ENCODE peak calls at places on chromosomes 11 and 22, in six cellular contexts. One of them, this sample, is unnamed.
A peak's percentile ranks its signal among the peaks of the same experiment; 100 is the strongest.

GRCh38 chr22:37304595-37305343 is 22.5 kb downstream of the CYTH4 start:
- DNase-seq in vagina: no peak
- DNase-seq in sigmoid colon: no peak
- DNase-seq in transverse colon: no peak
- DNase-seq in HCT116: no peak
- DNase-seq in GM23338: peak; percentile 34
- DNase-seq in this sample: no peak

GRCh38 chr11:46422588-46422987 is 31.0 kb upstream of the CHRM4 start:
- DNase-seq in HCT116: no peak
- DNase-seq in GM23338: no peak
- DNase-seq in sigmoid colon: no peak
- DNase-seq in transverse colon: no peak
- DNase-seq in vagina: no peak
- DNase-seq in this sample: no peak

GRCh38 chr22:49884075-49884474 is 30.4 kb downstream of the ZBED4 start:
- DNase-seq in sigmoid colon: no peak
- DNase-seq in vagina: no peak
- DNase-seq in GM23338: no peak
- DNase-seq in HCT116: no peak
- DNase-seq in transverse colon: no peak
- DNase-seq in this sample: peak; percentile 43

GRCh38 chr11:128757235-128757711 is 63.4 kb downstream of the FLI1 start:
- DNase-seq in transverse colon: peak; percentile 69
- DNase-seq in vagina: no peak
- DNase-seq in GM23338: peak; percentile 66
- DNase-seq in HCT116: peak; percentile 3
- DNase-seq in sigmoid colon: no peak
- DNase-seq in this sample: peak; percentile 82

GRCh38 chr11:132858203-132858602 is 674.1 kb downstream of the OPCML start:
- DNase-seq in sigmoid colon: no peak
- DNase-seq in GM23338: peak; percentile 83
- DNase-seq in vagina: no peak
- DNase-seq in HCT116: no peak
- DNase-seq in transverse colon: no peak
- DNase-seq in this sample: no peak

GRCh38 chr22:38879102-38879729 is 7.2 kb upstream of the CBX6 start:
- DNase-seq in vagina: no peak
- DNase-seq in GM23338: no peak
- DNase-seq in transverse colon: no peak
- DNase-seq in HCT116: no peak
- DNase-seq in sigmoid colon: no peak
- DNase-seq in this sample: no peak

GRCh38 chr11:65471410-65471762 is 27.5 kb upstream of the MALAT1 start:
- DNase-seq in GM23338: peak; percentile 78
- DNase-seq in HCT116: no peak
- DNase-seq in sigmoid colon: peak; percentile 95
- DNase-seq in transverse colon: peak; percentile 78
- DNase-seq in vagina: no peak
- DNase-seq in this sample: peak; percentile 89

GRCh38 chr11:18046116-18046777 is at the start of gene TPH1:
- DNase-seq in sigmoid colon: no peak
- DNase-seq in vagina: no peak
- DNase-seq in transverse colon: peak; percentile 34
- DNase-seq in HCT116: no peak
- DNase-seq in GM23338: peak; percentile 80
- DNase-seq in this sample: no peak

GRCh38 chr11:73392108-73393010 is 16.2 kb downstream of the RELT start:
- DNase-seq in HCT116: no peak
- DNase-seq in sigmoid colon: no peak
- DNase-seq in GM23338: no peak
- DNase-seq in vagina: no peak
- DNase-seq in transverse colon: no peak
- DNase-seq in this sample: peak; percentile 76

GRCh38 chr11:94746721-94747120 is 21.4 kb upstream of the AMOTL1 start:
- DNase-seq in sigmoid colon: no peak
- DNase-seq in transverse colon: no peak
- DNase-seq in HCT116: no peak
- DNase-seq in vagina: no peak
- DNase-seq in GM23338: no peak
- DNase-seq in this sample: no peak

GRCh38 chr11:44188643-44189042 is 93.2 kb downstream of the EXT2 start:
- DNase-seq in GM23338: no peak
- DNase-seq in vagina: no peak
- DNase-seq in sigmoid colon: no peak
- DNase-seq in HCT116: no peak
- DNase-seq in transverse colon: no peak
- DNase-seq in this sample: no peak

GRCh38 chr11:102138677-102139076 is 28.4 kb downstream of the YAP1 start:
- DNase-seq in HCT116: no peak
- DNase-seq in vagina: no peak
- DNase-seq in GM23338: no peak
- DNase-seq in transverse colon: no peak
- DNase-seq in sigmoid colon: no peak
- DNase-seq in this sample: no peak

GRCh38 chr22:39152511-39153219 is at the start of gene CBX7:
- DNase-seq in GM23338: peak; percentile 86
- DNase-seq in sigmoid colon: peak; percentile 98
- DNase-seq in vagina: no peak
- DNase-seq in HCT116: peak; percentile 74
- DNase-seq in transverse colon: peak; percentile 94
- DNase-seq in this sample: peak; percentile 99

GRCh38 chr11:40328890-40329617 is 1130.4 kb downstream of the LRRC4C start:
- DNase-seq in GM23338: no peak
- DNase-seq in vagina: no peak
- DNase-seq in HCT116: no peak
- DNase-seq in sigmoid colon: peak; percentile 77
- DNase-seq in transverse colon: peak; percentile 21
- DNase-seq in this sample: no peak

GRCh38 chr11:67428052-67429001 is at the start of gene RPS6KB2:
- DNase-seq in sigmoid colon: peak; percentile 99
- DNase-seq in transverse colon: peak; percentile 100
- DNase-seq in GM23338: peak; percentile 99
- DNase-seq in HCT116: peak; percentile 94
- DNase-seq in vagina: no peak
- DNase-seq in this sample: peak; percentile 100

GRCh38 chr11:60925685-60926267 is 1.5 kb downstream of the TMEM132A start:
- DNase-seq in transverse colon: no peak
- DNase-seq in sigmoid colon: no peak
- DNase-seq in GM23338: no peak
- DNase-seq in vagina: no peak
- DNase-seq in HCT116: no peak
- DNase-seq in this sample: peak; percentile 70

GRCh38 chr22:44862981-44863860 is 110.8 kb downstream of the ARHGAP8 start:
- DNase-seq in GM23338: peak; percentile 48
- DNase-seq in HCT116: peak; percentile 16
- DNase-seq in vagina: no peak
- DNase-seq in transverse colon: no peak
- DNase-seq in sigmoid colon: no peak
- DNase-seq in this sample: no peak

GRCh38 chr11:83791557-83791956 is 505.4 kb upstream of the CCDC90B start:
- DNase-seq in HCT116: no peak
- DNase-seq in transverse colon: no peak
- DNase-seq in GM23338: no peak
- DNase-seq in sigmoid colon: no peak
- DNase-seq in vagina: no peak
- DNase-seq in this sample: no peak

GRCh38 chr11:47264119-47264915 is 5.6 kb upstream of the MADD start:
- DNase-seq in sigmoid colon: no peak
- DNase-seq in vagina: no peak
- DNase-seq in HCT116: no peak
- DNase-seq in transverse colon: no peak
- DNase-seq in GM23338: no peak
- DNase-seq in this sample: peak; percentile 17

DNA sequence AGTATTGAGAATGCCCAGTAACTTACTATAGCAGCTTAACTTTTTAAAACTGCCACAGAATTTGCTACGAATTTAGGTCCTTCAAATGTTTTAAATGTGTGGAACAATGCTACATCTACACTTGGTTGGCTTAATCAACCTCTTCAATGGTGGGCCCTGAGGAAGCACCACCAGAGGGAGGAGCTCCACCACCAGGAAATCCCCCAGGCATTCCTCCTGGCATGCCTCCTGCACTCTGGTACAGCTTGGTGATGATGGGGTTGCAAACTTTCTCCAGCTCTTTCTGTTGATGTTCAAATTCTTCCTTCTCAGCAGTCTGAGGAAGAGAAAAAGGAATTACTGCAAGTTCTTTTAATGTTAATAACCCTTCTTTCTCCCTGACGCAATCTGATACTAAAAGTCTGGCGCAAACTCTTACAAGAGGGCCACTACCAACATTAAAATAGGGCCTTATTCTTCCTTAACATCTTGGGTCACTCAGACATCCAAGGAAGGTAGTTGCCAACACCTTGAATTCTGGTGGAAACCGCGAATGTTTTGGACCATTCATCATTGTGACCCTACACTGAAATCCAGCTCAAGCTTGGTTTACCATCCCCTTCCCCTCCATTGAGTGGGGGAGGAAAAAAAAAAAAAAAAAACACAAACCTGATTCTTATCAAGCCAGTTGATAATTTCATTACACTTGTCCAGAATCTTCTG is 4.2 kb downstream of the HSPA8 start:
- DNase-seq in HCT116: no peak
- DNase-seq in GM23338: no peak
- DNase-seq in sigmoid colon: no peak
- DNase-seq in transverse colon: no peak
- DNase-seq in vagina: no peak
- DNase-seq in this sample: no peak
- TF ChIP-seq CTCF in HCT116: no peak
- TF ChIP-seq CTCF in GM23338: no peak
- TF ChIP-seq CTCF in sigmoid colon: no peak
- TF ChIP-seq CTCF in transverse colon: no peak
- TF ChIP-seq CTCF in vagina: no peak
- TF ChIP-seq CTCF in this sample: no peak

GRCh38 chr22:40434745-40435144 is 64.4 kb downstream of the SGSM3 start:
- DNase-seq in HCT116: no peak
- DNase-seq in sigmoid colon: no peak
- DNase-seq in vagina: no peak
- DNase-seq in transverse colon: no peak
- DNase-seq in GM23338: no peak
- DNase-seq in this sample: no peak

GRCh38 chr22:40432625-40433024 is 62.2 kb downstream of the SGSM3 start:
- DNase-seq in HCT116: no peak
- DNase-seq in sigmoid colon: no peak
- DNase-seq in GM23338: no peak
- DNase-seq in transverse colon: no peak
- DNase-seq in vagina: no peak
- DNase-seq in this sample: no peak

GRCh38 chr22:40434101-40434500 is 63.7 kb downstream of the SGSM3 start:
- DNase-seq in HCT116: no peak
- DNase-seq in sigmoid colon: no peak
- DNase-seq in GM23338: no peak
- DNase-seq in vagina: no peak
- DNase-seq in transverse colon: no peak
- DNase-seq in this sample: no peak

GRCh38 chr22:40431021-40431420 is 60.6 kb downstream of the SGSM3 start:
- DNase-seq in vagina: no peak
- DNase-seq in GM23338: no peak
- DNase-seq in HCT116: no peak
- DNase-seq in sigmoid colon: no peak
- DNase-seq in transverse colon: no peak
- DNase-seq in this sample: no peak

GRCh38 chr22:40432167-40432566 is 61.8 kb downstream of the SGSM3 start:
- DNase-seq in vagina: no peak
- DNase-seq in transverse colon: no peak
- DNase-seq in HCT116: no peak
- DNase-seq in GM23338: no peak
- DNase-seq in sigmoid colon: no peak
- DNase-seq in this sample: no peak
- TF ChIP-seq POLR2AphosphoS5 in vagina: no peak
- TF ChIP-seq POLR2AphosphoS5 in transverse colon: no peak
- TF ChIP-seq POLR2AphosphoS5 in HCT116: no peak
- TF ChIP-seq POLR2AphosphoS5 in GM23338: no peak
- TF ChIP-seq POLR2AphosphoS5 in sigmoid colon: no peak
- TF ChIP-seq POLR2AphosphoS5 in this sample: no peak

GRCh38 chr11:1834791-1835670 is at the start of gene SYT8:
- DNase-seq in vagina: no peak
- DNase-seq in sigmoid colon: no peak
- DNase-seq in GM23338: no peak
- DNase-seq in transverse colon: peak; percentile 60
- DNase-seq in HCT116: no peak
- DNase-seq in this sample: peak; percentile 72
- H3K4me1 ChIP-seq in vagina: peaks cover 58% of the 10 kb centered on the region
- H3K4me1 ChIP-seq in sigmoid colon: no peaks in the 10 kb centered on the region
- H3K4me1 ChIP-seq in GM23338: no peaks in the 10 kb centered on the region
- H3K4me1 ChIP-seq in transverse colon: peaks cover 49% of the 10 kb centered on the region
- H3K4me1 ChIP-seq in HCT116: peaks cover 55% of the 10 kb centered on the region
- H3K4me1 ChIP-seq in this sample: peaks cover 48% of the 10 kb centered on the region

DNA sequence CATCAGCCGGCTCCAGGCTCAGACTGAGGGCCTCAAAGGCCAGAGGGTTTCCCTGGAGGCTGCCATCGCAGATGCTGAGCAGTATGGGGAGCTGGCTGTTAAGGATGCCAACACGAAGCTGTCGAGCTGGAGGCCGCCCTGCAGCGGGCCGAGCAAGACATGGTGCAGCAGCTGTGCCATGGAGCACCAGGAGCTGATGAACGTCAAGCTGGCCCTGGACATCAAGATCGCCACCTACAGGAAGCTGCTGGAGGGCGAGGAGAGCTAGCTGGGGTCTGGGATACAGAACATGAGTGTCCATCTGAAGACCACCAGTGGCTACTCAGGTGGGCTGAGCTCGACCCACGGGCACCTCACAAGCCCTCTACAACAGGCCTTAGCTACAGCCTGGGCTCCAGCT is 4.0 kb upstream of the SCUBE2 start:
- DNase-seq in vagina: no peak
- DNase-seq in GM23338: peak; percentile 35
- DNase-seq in sigmoid colon: no peak
- DNase-seq in transverse colon: peak; percentile 15
- DNase-seq in HCT116: no peak
- DNase-seq in this sample: no peak
- TF ChIP-seq CTCF in vagina: no peak
- TF ChIP-seq CTCF in GM23338: peak; percentile 45
- TF ChIP-seq CTCF in sigmoid colon: no peak
- TF ChIP-seq CTCF in transverse colon: no peak
- TF ChIP-seq CTCF in HCT116: no peak
- TF ChIP-seq CTCF in this sample: no peak

DNA sequence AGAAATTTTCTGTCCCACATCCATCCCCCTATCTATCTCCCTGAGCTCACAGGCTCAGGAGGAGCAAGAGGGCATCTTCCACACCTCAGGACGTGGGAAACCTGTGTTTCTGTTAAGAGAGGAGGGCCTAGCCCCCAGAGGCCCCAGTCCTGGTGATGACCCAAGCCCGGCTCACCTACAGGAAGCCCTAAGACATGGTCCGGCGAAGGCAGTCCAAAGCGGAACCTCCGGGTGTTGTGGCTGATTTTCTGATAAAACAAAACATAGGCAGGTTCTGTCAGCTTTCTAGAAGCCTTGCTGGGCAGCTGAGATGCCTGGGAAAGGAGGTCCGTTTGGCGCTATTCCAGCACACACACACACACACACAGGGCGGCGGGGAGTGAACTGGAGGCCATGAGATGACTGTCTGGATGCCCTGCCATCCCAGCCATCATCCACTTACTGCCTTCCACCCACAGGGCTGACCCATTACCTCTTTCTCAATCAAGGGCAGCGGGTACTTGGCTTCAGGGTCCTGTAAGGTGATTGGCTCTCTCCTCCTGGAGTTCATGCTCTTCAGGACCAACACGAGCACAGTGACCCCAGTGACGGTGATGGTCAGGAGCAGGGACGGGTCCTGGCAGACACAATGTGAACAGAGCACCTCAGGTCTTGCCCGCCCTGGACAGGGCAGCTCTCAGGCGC is 882 bp downstream of the CYB5R2 start:
- DNase-seq in HCT116: no peak
- DNase-seq in sigmoid colon: no peak
- DNase-seq in GM23338: no peak
- DNase-seq in vagina: no peak
- DNase-seq in transverse colon: no peak
- DNase-seq in this sample: no peak
- TF ChIP-seq POLR2AphosphoS5 in HCT116: no peak
- TF ChIP-seq POLR2AphosphoS5 in sigmoid colon: no peak
- TF ChIP-seq POLR2AphosphoS5 in GM23338: no peak
- TF ChIP-seq POLR2AphosphoS5 in vagina: no peak
- TF ChIP-seq POLR2AphosphoS5 in transverse colon: no peak
- TF ChIP-seq POLR2AphosphoS5 in this sample: no peak